ENCODE peak calls at places on chromosomes 12 and 14, in five cellular contexts. Y is tibial artery, Z is GM13977, C is lung, H is osteocyte. U is an unnamed sample.
A peak's percentile ranks its signal among the peaks of the same experiment; 100 is the strongest.

GRCh38 chr12:125015680-125016310 is 22.4 kb downstream of the BRI3BP start:
- DNase-seq in H (no peak), C (no peak), Y (no peak), Z (no peak), U (no peak)

GRCh38 chr12:88932457-88932856 is 352.2 kb upstream of the KITLG start:
- DNase-seq in Z (no peak), H (no peak), Y (no peak), C (no peak), U (no peak)

GRCh38 chr14:73743431-73743931 is 29.3 kb upstream of the PNMA1 start:
- DNase-seq in Z (no peak), C (peak; percentile 60), H (no peak), Y (no peak), U (no peak)

GRCh38 chr12:121253638-121254335 is 42.7 kb downstream of the CAMKK2 start:
- DNase-seq in C (no peak), H (no peak), Z (no peak), Y (no peak), U (no peak)

GRCh38 chr14:75334191-75335051 is 55.8 kb downstream of the FOS start:
- DNase-seq in Z (no peak), C (peak; percentile 49), Y (peak; percentile 62), H (no peak), U (no peak)

GRCh38 chr12:109738878-109739665 is 25.4 kb downstream of the FAM222A start:
- DNase-seq in H (no peak), Z (no peak), C (no peak), Y (peak; percentile 7), U (no peak)

GRCh38 chr12:123808167-123808566 is 46.1 kb downstream of the DNAH10 start:
- DNase-seq in H (no peak), Z (no peak), C (no peak), Y (no peak), U (no peak)

GRCh38 chr14:54804720-54805060 is 97.9 kb downstream of the GCH1 start:
- DNase-seq in Y (no peak), C (no peak), H (peak; percentile 78), Z (no peak), U (no peak)

GRCh38 chr12:77578471-77579262 is 252.0 kb upstream of the NAV3 start:
- DNase-seq in Z (no peak), Y (no peak), H (no peak), C (no peak), U (no peak)

GRCh38 chr12:115378296-115378695 is 694.3 kb upstream of the TBX3 start:
- DNase-seq in Y (no peak), H (peak; percentile 7), Z (no peak), C (no peak), U (no peak)

GRCh38 chr12:116060765-116061164 is 216.7 kb downstream of the MED13L start:
- DNase-seq in Y (no peak), C (no peak), Z (peak; percentile 51), H (no peak), U (no peak)

GRCh38 chr12:39574378-39574777 is 45.2 kb downstream of the ABCD2 start:
- DNase-seq in Y (no peak), Z (no peak), H (no peak), C (no peak), U (no peak)

GRCh38 chr12:87930652-87931051 is 98.5 kb downstream of the C12orf50 start:
- DNase-seq in Z (no peak), H (no peak), Y (no peak), C (no peak), U (no peak)

GRCh38 chr14:101739446-101740141 is 21.9 kb upstream of the PPP2R5C start:
- DNase-seq in C (no peak), Z (no peak), Y (no peak), H (peak; percentile 83), U (no peak)

GRCh38 chr12:23753627-23754358 is 195.7 kb downstream of the SOX5 start:
- DNase-seq in Z (no peak), C (no peak), H (no peak), Y (no peak), U (no peak)

GRCh38 chr14:101707285-101707842 is 54.1 kb upstream of the PPP2R5C start:
- DNase-seq in H (no peak), Y (no peak), C (peak; percentile 63), Z (peak; percentile 82), U (no peak)

GRCh38 chr14:49770212-49770817 is 2.4 kb downstream of the KLHDC2 start:
- DNase-seq in C (peak; percentile 45), Z (no peak), Y (no peak), H (no peak), U (no peak)

GRCh38 chr12:92041742-92042141 is 103.9 kb downstream of the BTG1 start:
- DNase-seq in Z (no peak), C (no peak), H (no peak), Y (no peak), U (no peak)
- TF ChIP-seq CTCF in Z (no peak), C (no peak), H (no peak), Y (no peak), U (no peak)

DNA sequence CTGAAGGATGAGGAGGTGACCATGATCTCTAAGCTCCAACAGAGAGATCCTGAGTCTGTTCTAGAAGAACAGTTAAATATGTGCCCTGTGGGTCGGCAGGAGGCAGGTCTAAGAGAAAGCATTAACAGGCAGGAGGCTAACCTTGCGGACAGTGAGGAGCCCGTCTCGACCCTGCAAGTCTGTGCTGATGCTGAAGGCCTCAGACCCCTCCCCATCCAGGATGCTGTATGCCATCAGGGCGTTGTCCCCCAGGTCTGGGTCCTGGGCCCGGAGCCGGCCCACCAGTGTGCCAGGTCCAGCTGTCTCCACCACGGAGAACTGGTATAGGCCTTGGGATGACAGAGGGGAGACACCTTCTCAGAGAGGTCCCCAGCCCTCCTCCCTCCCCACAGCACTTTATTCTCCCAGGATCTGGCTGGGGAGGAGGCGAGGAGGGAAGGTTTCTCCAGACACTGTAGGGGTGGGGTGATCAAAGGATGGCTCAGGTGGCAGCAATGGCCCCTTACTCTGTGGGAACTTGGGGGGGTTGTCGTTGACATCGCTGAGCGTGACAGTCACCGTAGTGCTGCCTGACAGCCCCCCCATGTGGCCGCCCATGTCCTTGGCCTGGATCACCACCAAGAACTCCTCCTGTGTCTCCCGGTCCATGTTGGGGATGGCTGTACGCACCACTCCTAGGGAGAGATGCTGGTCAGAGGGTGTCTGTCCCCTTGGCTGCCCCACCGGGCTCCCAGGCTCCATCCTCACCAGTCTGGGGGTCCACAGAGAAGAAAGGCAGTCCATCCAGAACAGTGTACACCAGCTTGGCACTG is 3.1 kb downstream of the CDH24 start:
- DNase-seq in H (no peak), C (no peak), Z (peak; percentile 62), Y (no peak), U (no peak)
- TF ChIP-seq CTCF in H (peak; percentile 33), C (no peak), Z (peak; percentile 46), Y (no peak), U (no peak)

DNA sequence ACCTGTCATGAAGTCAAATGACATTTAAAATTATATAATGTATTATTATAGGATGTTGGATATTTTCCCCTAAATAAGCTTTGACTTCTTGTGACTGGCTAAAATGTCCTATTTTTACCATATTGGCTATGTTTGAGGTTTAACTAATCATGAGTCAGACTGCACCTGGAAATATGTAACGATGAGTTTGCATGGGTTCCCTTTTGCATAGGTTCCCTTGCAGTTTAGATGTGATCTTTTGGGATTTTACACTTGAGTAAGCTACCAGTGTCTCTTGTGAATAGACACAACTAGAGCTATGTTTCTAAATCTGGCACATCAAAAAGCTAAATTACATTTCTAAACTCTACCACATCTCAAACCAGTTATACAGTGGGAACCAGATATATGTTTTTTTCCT is 5.2 kb downstream of the PDZRN4 start:
- DNase-seq in H (no peak), C (no peak), Y (no peak), Z (no peak), U (no peak)
- TF ChIP-seq CTCF in H (no peak), C (no peak), Y (no peak), Z (no peak), U (no peak)

GRCh38 chr12:14845350-14845750 is 2.0 kb upstream of the ART4 start:
- DNase-seq in Z (peak; percentile 58), C (peak; percentile 42), Y (peak; percentile 64), H (no peak), U (no peak)
- TF ChIP-seq CTCF in Z (peak; percentile 79), C (peak; percentile 72), Y (peak; percentile 87), H (peak; percentile 77), U (no peak)

DNA sequence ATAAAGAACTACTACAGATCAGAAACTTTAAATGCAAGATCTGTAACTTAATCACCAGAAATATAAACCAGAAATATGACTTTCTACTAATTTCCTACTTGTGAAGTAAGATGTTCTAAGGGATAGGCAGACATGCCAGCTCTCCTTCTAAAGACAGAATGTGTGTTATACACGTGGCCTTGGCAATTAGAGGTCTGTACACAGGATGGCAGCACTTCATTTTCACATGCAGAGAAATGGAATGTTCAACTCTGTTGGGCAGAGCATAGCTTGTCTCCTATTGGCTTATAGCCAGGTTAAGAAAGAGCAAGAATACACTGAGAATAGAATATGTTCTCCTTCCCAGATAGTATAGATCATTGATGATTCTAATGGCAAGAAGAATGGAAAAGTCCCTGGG is 403.8 kb downstream of the DAD1 start:
- DNase-seq in H (no peak), Y (no peak), Z (no peak), C (no peak), U (no peak)
- TF ChIP-seq CTCF in H (no peak), Y (no peak), Z (no peak), C (no peak), U (no peak)

GRCh38 chr14:57486767-57487379 is 6.8 kb downstream of the CCDC198 start:
- DNase-seq in H (no peak), Y (no peak), Z (no peak), C (no peak), U (no peak)
- TF ChIP-seq CTCF in H (peak; percentile 70), Y (peak; percentile 52), Z (peak; percentile 63), C (no peak), U (no peak)

DNA sequence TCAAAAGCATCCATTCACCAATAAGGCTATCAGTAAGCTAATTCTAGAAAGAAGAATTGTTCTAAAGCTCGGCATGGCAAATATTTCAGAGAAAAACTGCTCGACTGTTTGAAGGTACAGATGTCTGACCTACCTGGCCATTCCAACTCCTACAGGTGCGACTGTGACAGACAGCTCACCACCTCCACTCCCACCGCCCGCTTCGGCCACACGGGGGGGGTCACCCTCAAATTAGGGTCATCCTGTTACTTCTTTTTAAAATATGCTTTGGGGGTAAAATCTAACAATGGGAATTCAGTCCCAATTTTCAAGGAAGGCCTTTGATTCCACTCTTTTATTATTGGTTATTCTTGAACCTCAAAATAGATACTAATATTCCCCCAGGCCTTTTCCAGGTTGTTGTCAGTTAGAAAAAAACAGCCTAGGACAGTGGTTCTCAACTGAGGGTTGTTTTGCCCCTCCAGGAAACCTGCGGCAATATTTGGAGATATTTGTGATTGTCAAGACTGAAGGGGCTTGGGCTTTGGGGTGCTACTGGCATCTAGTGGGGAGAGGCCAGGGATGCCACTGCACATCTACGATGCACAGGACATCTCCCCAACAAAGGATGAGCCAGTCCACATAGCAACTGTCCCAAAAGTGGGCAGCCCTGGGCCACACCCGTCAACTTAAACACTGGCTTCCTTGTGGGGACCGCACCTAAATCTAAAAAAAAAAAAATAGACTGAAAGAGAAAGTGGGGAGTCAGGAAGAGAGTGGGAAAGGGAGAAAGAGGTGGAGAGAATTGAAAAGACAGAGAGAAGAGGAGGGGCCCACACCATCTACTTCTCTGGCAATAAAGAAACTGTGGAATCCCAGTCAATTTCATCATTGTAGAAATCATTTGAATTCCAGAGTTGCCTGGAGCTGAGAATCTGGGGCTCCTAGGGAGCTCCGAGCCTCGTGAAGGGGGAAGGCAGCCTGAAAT is 81.0 kb downstream of the BCL11B start:
- DNase-seq in H (no peak), Y (no peak), Z (no peak), C (no peak), U (no peak)
- TF ChIP-seq CTCF in H (no peak), Y (no peak), Z (no peak), C (no peak), U (no peak)

U was measured in omental fat pad.